ENCODE peak calls at places on chromosomes 4 and X, in eight cellular contexts. H is activated CD4-positive, alpha-beta T cell treated with anti-CD3 and anti-CD28 coated beads, Interleukin-2, amount 50 U/mL, for 48 hours; I is foreskin fibroblast; T is stimulated activated CD8-positive, alpha-beta memory T cell treated with anti-CD3 and anti-CD28 coated beads, Interleukin-12 subunit alpha, Interleukin-12 subunit beta, amount 100 ng/mL, for 4 hours; V is fibroblast of pulmonary artery; M is H7; W is coronary artery; F is H54. U is an unnamed sample.

GRCh38 chr4:81839347-81840042 is 367.8 kb upstream of the RASGEF1B start:
- DNase-seq in H (no peak), I (no peak), T (no peak), V (no peak), M (no peak), W (no peak), F (no peak), U (peak; percentile 27)

GRCh38 chr4:142092941-142093340 is 456.6 kb downstream of the IL15 start:
- DNase-seq in H (no peak), I (no peak), T (no peak), V (no peak), M (no peak), W (no peak), F (no peak), U (no peak)

GRCh38 chr4:140085062-140085622 is 68.8 kb downstream of the MAML3 start:
- DNase-seq in H (no peak), I (no peak), T (no peak), V (no peak), M (no peak), W (no peak), F (no peak), U (no peak)

GRCh38 chrX:86910602-86911311 is 606.8 kb upstream of the KLHL4 start:
- DNase-seq in H (no peak), I (no peak), T (no peak), V (no peak), M (no peak), W (no peak), F (no peak), U (no peak)

GRCh38 chr4:189069782-189070181 is 870.9 kb upstream of the FRG1 start:
- DNase-seq in H (no peak), I (no peak), T (no peak), V (no peak), M (no peak), W (no peak), F (no peak), U (no peak)

GRCh38 chr4:26909369-26909768 is 48.7 kb downstream of the STIM2 start:
- DNase-seq in H (no peak), I (no peak), T (no peak), V (peak; percentile 29), M (no peak), W (no peak), F (no peak), U (no peak)

GRCh38 chr4:95599777-95600436 is 51.1 kb upstream of the UNC5C start:
- DNase-seq in H (no peak), I (no peak), T (no peak), V (no peak), M (no peak), W (no peak), F (no peak), U (no peak)

GRCh38 chr4:59537231-59537886 is 1662.8 kb upstream of the ADGRL3 start:
- DNase-seq in H (no peak), I (no peak), T (no peak), V (no peak), M (no peak), W (no peak), F (no peak), U (peak; percentile 12)

GRCh38 chrX:10582945-10583344 is 37.4 kb downstream of the MID1 start:
- DNase-seq in H (no peak), I (peak; percentile 44), T (no peak), V (peak; percentile 63), M (no peak), W (no peak), F (no peak), U (no peak)

GRCh38 chr4:89422441-89422950 is 114.9 kb upstream of the GPRIN3 start:
- DNase-seq in H (no peak), I (no peak), T (no peak), V (no peak), M (no peak), W (no peak), F (no peak), U (no peak)

GRCh38 chr4:169163947-169164668 is 106.6 kb downstream of the SH3RF1 start:
- DNase-seq in H (no peak), I (no peak), T (no peak), V (no peak), M (no peak), W (no peak), F (no peak), U (no peak)

GRCh38 chr4:123869517-123870282 is 473.1 kb downstream of the SPRY1 start:
- DNase-seq in H (no peak), I (no peak), T (no peak), V (no peak), M (no peak), W (no peak), F (no peak), U (no peak)

GRCh38 chr4:123090886-123091285 is 168.5 kb upstream of the NUDT6 start:
- DNase-seq in H (no peak), I (no peak), T (no peak), V (no peak), M (no peak), W (no peak), F (no peak), U (no peak)

GRCh38 chr4:142901166-142901662 is 55.1 kb upstream of the INPP4B start:
- DNase-seq in H (no peak), I (no peak), T (no peak), V (no peak), M (no peak), W (no peak), F (no peak), U (no peak)

GRCh38 chr4:119894650-119895208 is 171.9 kb downstream of the MAD2L1 start:
- DNase-seq in H (no peak), I (no peak), T (no peak), V (no peak), M (no peak), W (no peak), F (no peak), U (no peak)